ENCODE peak calls at places on chromosomes 6 and 20, in six cellular contexts. S, M, G, Y, R and F are unnamed samples.

GRCh38 chr20:41476446-41476845 is 109.8 kb upstream of the EMILIN3 start:
- DNase-seq in R (no peak), S (no peak), Y (no peak), M (no peak), G (no peak), F (no peak)

GRCh38 chr6:13454286-13455221 is 32.8 kb downstream of the GFOD1 start:
- DNase-seq in S (peak), G (no peak), Y (no peak), M (no peak), R (peak), F (no peak)

GRCh38 chr20:21719592-21720214 is 14.2 kb downstream of the PAX1 start:
- DNase-seq in M (no peak), S (peak), Y (peak), R (peak), G (no peak), F (peak)

GRCh38 chr20:49937023-49937929 is 1.1 kb downstream of the RNF114 start:
- DNase-seq in Y (no peak), M (no peak), R (no peak), S (no peak), G (no peak), F (no peak)

GRCh38 chr20:31497838-31498540 is 16.3 kb upstream of the HM13 start:
- DNase-seq in M (no peak), G (no peak), R (no peak), S (no peak), Y (no peak), F (no peak)

GRCh38 chr6:29559524-29560287 is at the start of gene UBD:
- DNase-seq in S (no peak), R (no peak), Y (no peak), M (no peak), G (no peak), F (no peak)

GRCh38 chr6:147000545-147001488 is 203.4 kb upstream of the STXBP5 start:
- DNase-seq in G (no peak), R (no peak), M (no peak), S (no peak), Y (no peak), F (peak)

GRCh38 chr6:140360651-140361050 is 986.2 kb upstream of the CITED2 start:
- DNase-seq in G (no peak), R (no peak), M (no peak), S (no peak), Y (no peak), F (no peak)

GRCh38 chr6:152696543-152696942 is 1.2 kb upstream of the MYCT1 start:
- DNase-seq in R (no peak), S (no peak), Y (no peak), G (no peak), M (no peak), F (no peak)

GRCh38 chr6:74199146-74199680 is 503.2 kb downstream of the CD109 start:
- DNase-seq in Y (no peak), R (no peak), M (no peak), S (no peak), G (no peak), F (no peak)

GRCh38 chr6:41228616-41229015 is 467 bp downstream of the TREML4 start:
- DNase-seq in G (no peak), M (peak), S (no peak), R (no peak), Y (no peak), F (no peak)

GRCh38 chr6:85129881-85130280 is 320.0 kb upstream of the NT5E start:
- DNase-seq in Y (no peak), G (no peak), S (no peak), M (no peak), R (no peak), F (no peak)

GRCh38 chr6:105492706-105493673 is 90.1 kb upstream of the PREP start:
- DNase-seq in S (peak), R (no peak), M (no peak), Y (no peak), G (no peak), F (no peak)

GRCh38 chr6:96716221-96716620 is 121.1 kb downstream of the GPR63 start:
- DNase-seq in S (no peak), Y (no peak), M (peak), G (no peak), R (no peak), F (no peak)

GRCh38 chr20:8148501-8148900 is 16.4 kb downstream of the PLCB1 start:
- DNase-seq in S (no peak), R (no peak), M (no peak), G (no peak), Y (no peak), F (no peak)

GRCh38 chr6:22892452-22892851 is 323.1 kb downstream of the HDGFL1 start:
- DNase-seq in M (no peak), R (peak), G (no peak), Y (no peak), S (no peak), F (peak)

GRCh38 chr20:61786230-61786629 is 279.5 kb downstream of the TAF4 start:
- DNase-seq in S (no peak), G (no peak), R (no peak), M (no peak), Y (peak), F (no peak)

GRCh38 chr20:58452667-58453255 is 62.4 kb downstream of the APCDD1L start:
- DNase-seq in G (peak), M (no peak), R (no peak), S (no peak), Y (no peak), F (no peak)

GRCh38 chr6:13677878-13678254 is 33.8 kb downstream of the RANBP9 start:
- DNase-seq in S (no peak), G (no peak), M (no peak), Y (no peak), R (no peak), F (no peak)

GRCh38 chr6:40000964-40001515 is 66.8 kb upstream of the MOCS1 start:
- DNase-seq in Y (no peak), R (no peak), S (no peak), G (peak), M (no peak), F (no peak)

GRCh38 chr20:45873409-45874116 is 7.5 kb upstream of the ZSWIM1 start:
- DNase-seq in R (no peak), Y (no peak), G (no peak), M (no peak), S (no peak), F (no peak)

GRCh38 chr6:110944681-110945151 is 13.8 kb upstream of the GTF3C6 start:
- DNase-seq in S (peak), G (no peak), R (no peak), M (no peak), Y (no peak), F (peak)

GRCh38 chr6:79152269-79152737 is 74.2 kb upstream of the PHIP start:
- DNase-seq in M (peak), Y (peak), S (no peak), R (no peak), G (no peak), F (no peak)

GRCh38 chr6:160088069-160088773 is 33.4 kb upstream of the SLC22A1 start:
- DNase-seq in M (peak), Y (peak), G (no peak), S (no peak), R (peak), F (peak)

GRCh38 chr6:107550241-107550840 is 60.4 kb downstream of the SOBP start:
- DNase-seq in R (no peak), G (no peak), M (no peak), Y (no peak), S (no peak), F (no peak)

GRCh38 chr6:103085801-103086200 is 1692.3 kb downstream of the GRIK2 start:
- DNase-seq in M (no peak), R (no peak), S (no peak), G (no peak), Y (no peak), F (no peak)

DNA sequence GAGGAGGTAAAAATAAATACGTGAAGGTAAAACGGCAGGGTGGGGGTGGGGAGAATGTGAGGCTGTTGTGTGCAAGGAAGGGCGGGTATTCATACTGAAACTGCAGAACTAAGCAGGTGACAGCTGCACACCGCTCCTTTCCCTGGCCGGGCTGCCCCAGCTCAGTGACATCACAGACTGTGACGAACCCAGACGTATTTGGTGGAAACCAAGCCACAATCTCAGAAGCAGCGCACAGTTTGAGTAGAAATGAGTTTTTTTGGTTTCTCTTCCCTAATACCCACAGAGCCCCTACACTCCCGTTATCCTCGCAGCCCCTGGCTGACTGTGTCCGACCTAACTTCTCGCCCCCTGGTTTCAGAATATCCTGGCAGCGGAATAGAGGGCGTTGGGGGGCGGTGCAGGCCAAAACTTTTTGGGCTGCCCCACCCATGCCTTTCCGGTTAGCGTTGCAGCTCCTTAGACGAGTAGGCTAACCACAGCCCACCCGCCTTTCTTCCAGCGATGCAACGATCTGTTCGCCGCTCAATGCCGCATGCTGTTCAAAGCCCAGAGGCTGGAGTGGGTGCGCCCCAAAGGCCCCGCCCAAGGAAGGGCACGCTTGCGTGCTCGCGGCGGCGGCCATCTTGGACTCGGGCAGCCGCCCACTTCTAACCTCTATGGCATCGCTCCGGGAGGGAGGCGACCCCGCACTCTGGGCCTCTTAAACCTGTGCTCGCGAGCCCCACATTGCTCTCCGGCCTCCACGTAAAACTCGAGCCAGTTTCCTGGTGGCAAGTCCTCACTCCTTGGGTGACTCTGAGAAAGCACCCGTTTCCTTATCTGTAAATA is 9.1 kb downstream of the BAK1 start:
- DNase-seq in Y (peak), S (peak), R (peak), G (peak), M (peak), F (no peak)
- TF ChIP-seq CTCF in Y (no peak), S (no peak), R (no peak), G (no peak), M (peak), F (no peak)

GRCh38 chr6:2999621-3000455 is at the start of gene NQO2:
- DNase-seq in M (peak), Y (peak), G (peak), S (peak), R (peak), F (no peak)
- TF ChIP-seq CTCF in M (no peak), Y (no peak), G (no peak), S (no peak), R (no peak), F (no peak)

DNA sequence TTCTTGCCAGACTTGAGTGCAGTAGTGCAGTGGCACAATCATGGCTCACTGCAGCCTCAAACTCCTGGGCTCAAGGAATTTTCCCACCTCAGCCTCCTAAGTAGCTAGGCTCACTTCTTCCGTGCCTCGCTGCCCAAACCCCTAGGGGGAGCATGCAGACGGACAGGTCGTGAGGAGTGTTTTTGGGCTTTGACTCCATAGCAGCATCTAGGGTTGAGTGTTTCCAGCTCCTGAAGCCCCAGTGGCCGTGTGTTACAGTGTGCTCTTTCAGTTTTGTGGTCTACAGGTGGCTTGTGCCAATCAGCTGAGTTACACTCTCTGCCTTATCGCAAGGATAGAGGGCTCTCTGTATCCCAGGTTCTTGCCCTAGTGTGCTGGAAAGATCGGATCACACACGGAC is 33.4 kb downstream of the NCOA3 start:
- DNase-seq in S (no peak), R (no peak), Y (no peak), M (peak), G (no peak), F (no peak)
- TF ChIP-seq CTCF in S (peak), R (no peak), Y (no peak), M (peak), G (no peak), F (no peak)

GRCh38 chr6:46706464-46706863 is 18.8 kb downstream of the TDRD6 start:
- DNase-seq in G (no peak), S (no peak), R (no peak), M (no peak), Y (no peak), F (no peak)

DNA sequence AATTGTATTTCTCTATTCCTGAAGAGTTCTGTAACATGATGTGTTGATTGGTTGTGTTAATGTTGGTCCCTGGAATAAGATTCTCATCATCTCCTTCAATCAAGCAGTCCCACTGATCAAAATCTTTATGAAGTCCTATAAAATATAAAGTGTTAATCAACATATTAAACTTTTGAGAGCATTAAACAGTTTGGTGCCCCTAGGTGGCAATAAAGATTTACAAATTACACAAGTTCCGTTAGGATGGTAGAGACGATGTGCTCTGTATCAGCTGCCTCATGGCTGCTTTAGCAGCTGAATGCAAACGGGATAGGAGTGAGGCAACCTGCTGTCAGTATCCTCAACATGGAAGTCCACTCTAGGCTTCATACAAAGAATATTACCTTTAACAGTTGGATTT is 16.9 kb downstream of the TDRD6 start:
- DNase-seq in G (no peak), Y (no peak), M (no peak), R (no peak), S (no peak), F (no peak)
- TF ChIP-seq CTCF in G (no peak), Y (no peak), M (peak), R (peak), S (no peak), F (no peak)

DNA sequence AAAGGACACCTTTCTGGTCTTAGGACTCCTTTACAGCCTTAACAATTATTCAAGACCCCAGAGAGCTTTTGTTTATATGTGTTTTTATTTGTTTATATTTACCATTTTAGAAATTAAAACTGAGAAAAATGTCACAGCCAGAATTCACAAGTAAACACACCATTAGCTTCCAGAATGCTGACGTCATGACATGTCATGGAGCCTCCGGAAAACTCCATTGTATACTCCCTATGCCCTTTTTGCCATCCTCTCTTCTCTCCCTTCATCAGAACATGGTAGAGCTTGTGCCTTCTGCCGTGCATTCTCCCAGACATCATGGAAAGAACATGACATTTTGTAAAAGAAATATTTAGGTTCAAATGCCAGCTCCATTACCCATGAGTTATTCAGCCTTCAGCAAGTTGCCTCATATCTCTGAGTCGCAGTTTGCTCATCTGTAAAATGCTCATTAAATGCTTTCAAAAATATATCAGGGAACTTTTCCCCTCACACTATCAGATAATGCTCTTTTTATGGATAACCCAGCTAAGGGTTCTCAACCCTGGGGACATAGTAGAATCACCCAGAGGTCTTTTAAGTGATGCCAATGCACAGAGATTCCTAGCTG is 27.8 kb downstream of the TNFAIP3 start:
- DNase-seq in S (no peak), G (no peak), M (no peak), Y (no peak), R (no peak), F (no peak)
- TF ChIP-seq CTCF in S (no peak), G (no peak), M (no peak), Y (no peak), R (no peak), F (no peak)

GRCh38 chr6:138428943-138429616 is 25.1 kb downstream of the HEBP2 start:
- DNase-seq in R (peak), Y (no peak), S (peak), M (no peak), G (no peak), F (no peak)
- TF ChIP-seq CTCF in R (peak), Y (peak), S (peak), M (peak), G (peak), F (peak)

DNA sequence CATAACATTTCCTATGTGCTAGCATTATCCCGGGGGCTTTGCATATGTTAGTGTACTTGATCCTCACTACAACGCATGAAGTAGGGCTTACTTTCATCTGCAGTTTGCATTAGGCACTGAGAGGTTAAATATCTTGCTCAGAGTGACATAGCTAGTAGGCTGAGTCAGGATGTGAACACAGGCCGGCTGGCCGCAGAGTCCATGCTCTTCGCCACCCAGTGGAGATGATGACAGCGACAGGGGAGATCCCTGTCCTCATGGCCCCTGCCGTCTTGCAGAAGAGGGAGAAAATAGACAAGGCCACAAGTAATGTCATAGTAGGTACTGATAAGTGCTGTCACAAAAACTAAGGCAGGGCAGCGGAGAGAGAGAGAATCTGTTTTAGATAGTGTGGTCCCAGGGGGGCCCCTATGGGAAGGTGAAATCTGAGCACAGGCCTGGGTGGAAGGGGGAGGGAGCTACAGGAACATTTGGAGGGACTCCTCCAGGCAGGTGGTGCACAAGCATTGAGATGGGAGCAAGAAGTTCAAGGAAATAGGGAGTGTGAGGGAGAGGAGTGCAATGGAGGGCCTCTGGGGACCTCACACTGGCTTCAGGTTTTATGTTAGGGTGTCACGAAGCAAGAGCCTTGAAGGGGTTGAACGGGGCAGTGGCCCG is 46.8 kb downstream of the LYRM4 start:
- DNase-seq in Y (no peak), G (no peak), R (no peak), M (no peak), S (no peak), F (no peak)
- TF ChIP-seq CTCF in Y (no peak), G (no peak), R (peak), M (peak), S (no peak), F (no peak)

DNA sequence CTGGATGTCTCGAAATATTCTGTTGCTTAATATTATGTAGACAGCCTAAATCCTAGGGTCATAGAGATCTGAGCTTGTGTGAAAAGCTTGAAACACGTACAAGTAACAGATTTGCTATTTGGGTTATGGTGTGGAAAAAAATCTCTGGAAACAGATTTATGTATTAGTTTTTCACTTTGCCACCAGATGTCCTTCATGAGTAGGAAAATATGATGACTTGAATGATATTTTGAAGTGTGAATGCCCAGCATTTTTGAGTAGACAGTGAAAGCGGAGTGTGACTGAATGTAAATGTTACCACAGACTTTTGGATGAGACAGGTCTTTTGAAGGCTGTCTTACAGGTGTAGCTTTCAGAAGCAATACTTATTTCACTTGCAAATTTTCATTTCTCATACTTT is 4.2 kb upstream of the BMP6 start:
- DNase-seq in Y (no peak), G (no peak), R (no peak), S (peak), M (no peak), F (no peak)
- TF ChIP-seq CTCF in Y (no peak), G (no peak), R (peak), S (peak), M (no peak), F (peak)

GRCh38 chr6:88013554-88013953 is 34.1 kb upstream of the SPACA1 start:
- DNase-seq in R (no peak), M (no peak), S (no peak), Y (no peak), G (no peak), F (no peak)
- TF ChIP-seq CTCF in R (no peak), M (peak), S (peak), Y (no peak), G (no peak), F (no peak)

GRCh38 chr6:54503144-54503543 is 194.9 kb downstream of the TINAG start:
- DNase-seq in S (no peak), G (no peak), R (no peak), Y (no peak), M (no peak), F (no peak)
- TF ChIP-seq CTCF in S (no peak), G (no peak), R (no peak), Y (no peak), M (no peak), F (no peak)